ENCODE peak calls at places on chromosomes 16 and 17, in ten cellular contexts. A is neural crest cell; I is HTR-8/SVneo; O is HCT116; R is ureter; X is body of pancreas; J is HL-60; V is transverse colon; Y is stimulated activated CD4-positive, alpha-beta T cell treated with anti-CD3 and anti-CD28 coated beads, Interleukin-1b, Interleukin-23, amount 100 ng/mL, for 24 hours; L is GM12892. P is an unnamed sample.

GRCh38 chr17:59111539-59111938 is 4.9 kb upstream of the TRIM37 start:
- DNase-seq in O (no peak), R (no peak), X (no peak), L (no peak), J (no peak), V (no peak), I (no peak), Y (no peak), A (no peak), P (no peak)

GRCh38 chr17:76384987-76385891 is 830 bp downstream of the SPHK1 start:
- DNase-seq in X (peak), V (peak), A (peak), O (no peak), Y (no peak), J (no peak), I (no peak), R (no peak), L (no peak), P (peak)

GRCh38 chr16:2795714-2796143 is 2.5 kb upstream of the PRSS41 start:
- DNase-seq in R (peak), O (no peak), J (no peak), V (peak), A (no peak), Y (no peak), I (no peak), L (no peak), X (no peak), P (no peak)

GRCh38 chr17:49456172-49456965 is 38.7 kb upstream of the NGFR start:
- DNase-seq in I (peak), Y (no peak), X (no peak), O (no peak), L (no peak), R (no peak), V (no peak), A (no peak), J (no peak), P (no peak)

GRCh38 chr16:52318259-52319008 is 228.5 kb downstream of the TOX3 start:
- DNase-seq in R (no peak), A (no peak), J (no peak), I (no peak), V (no peak), X (no peak), Y (no peak), O (no peak), L (no peak), P (no peak)

GRCh38 chr17:76929148-76929547 is 60.9 kb downstream of the MGAT5B start:
- DNase-seq in X (no peak), O (no peak), I (no peak), J (no peak), V (no peak), A (no peak), Y (no peak), R (no peak), L (no peak), P (no peak)

GRCh38 chr17:43597624-43598358 is 51.7 kb upstream of the ETV4 start:
- DNase-seq in J (no peak), O (no peak), A (no peak), Y (no peak), V (no peak), X (no peak), L (no peak), I (no peak), R (no peak), P (no peak)

GRCh38 chr16:74186589-74186988 is 110.0 kb upstream of the PSMD7 start:
- DNase-seq in A (no peak), L (no peak), V (no peak), I (no peak), R (no peak), O (no peak), Y (no peak), X (no peak), J (no peak), P (no peak)

GRCh38 chr17:75535119-75535537 is 9.6 kb downstream of the LLGL2 start:
- DNase-seq in L (no peak), I (no peak), O (no peak), Y (no peak), X (no peak), R (no peak), V (peak), J (no peak), A (no peak), P (no peak)

GRCh38 chr17:74763565-74764387 is 12.4 kb downstream of the NAT9 start:
- DNase-seq in J (no peak), R (no peak), A (peak), I (no peak), Y (no peak), X (no peak), O (no peak), V (peak), L (no peak), P (no peak)

GRCh38 chr17:80959330-80960036 is 32.2 kb upstream of the CHMP6 start:
- DNase-seq in Y (no peak), X (peak), O (no peak), R (peak), J (no peak), V (peak), I (no peak), L (no peak), A (no peak), P (peak)

GRCh38 chr16:3654249-3654991 is at the start of gene DNASE1:
- DNase-seq in R (no peak), L (peak), I (peak), V (peak), Y (peak), O (peak), X (peak), A (peak), J (peak), P (no peak)

GRCh38 chr17:41464682-41465081 is 2.5 kb downstream of the KRT32 start:
- DNase-seq in I (peak), J (no peak), O (peak), V (no peak), A (no peak), X (peak), L (no peak), Y (no peak), R (peak), P (peak)

GRCh38 chr16:66248096-66248495 is 118.4 kb upstream of the CDH5 start:
- DNase-seq in X (peak), A (no peak), V (peak), I (no peak), L (no peak), R (peak), J (no peak), O (no peak), Y (no peak), P (peak)

GRCh38 chr17:61117983-61118382 is 281.7 kb upstream of the TBX2 start:
- DNase-seq in R (no peak), Y (no peak), L (no peak), I (no peak), O (no peak), A (no peak), V (no peak), X (no peak), J (no peak), P (no peak)

GRCh38 chr17:49928126-49928800 is 40.7 kb upstream of the DLX4 start:
- DNase-seq in J (no peak), X (no peak), A (no peak), O (no peak), Y (no peak), L (no peak), I (no peak), R (no peak), V (no peak), P (no peak)

GRCh38 chr16:57810197-57811024 is 8.1 kb upstream of the KIFC3 start:
- DNase-seq in I (peak), R (peak), L (peak), X (peak), J (peak), V (peak), Y (peak), A (no peak), O (peak), P (peak)

GRCh38 chr16:71383054-71383773 is 24.7 kb downstream of the CALB2 start:
- DNase-seq in R (no peak), I (no peak), Y (no peak), L (no peak), O (no peak), A (no peak), X (no peak), J (no peak), V (no peak), P (no peak)

GRCh38 chr17:37708008-37708615 is 36.7 kb downstream of the HNF1B start:
- DNase-seq in A (no peak), I (no peak), Y (no peak), J (no peak), V (peak), O (no peak), R (no peak), X (peak), L (no peak), P (no peak)

GRCh38 chr16:89133457-89134127 is 38.0 kb upstream of the CDH15 start:
- DNase-seq in X (peak), V (no peak), A (no peak), L (no peak), I (no peak), R (no peak), O (no peak), J (no peak), Y (no peak), P (no peak)